ENCODE peak calls at places on chromosomes 4 and X, in six cellular contexts. W, P, C, S, Y and E are unnamed samples.

GRCh38 chr4:76601791-76602190 is 166.8 kb downstream of the SHROOM3 start:
- DNase-seq in W (no peak), P (no peak), C (no peak), S (no peak), Y (no peak), E (no peak)

GRCh38 chrX:67619253-67619652 is 75.4 kb downstream of the AR start:
- DNase-seq in W (no peak), P (no peak), C (peak; percentile 54), S (no peak), Y (no peak), E (no peak)

GRCh38 chr4:143254479-143255216 is 69.9 kb downstream of the USP38 start:
- DNase-seq in W (no peak), P (no peak), C (no peak), S (no peak), Y (no peak), E (no peak)

GRCh38 chrX:150643271-150643670 is 49.9 kb upstream of the MTMR1 start:
- DNase-seq in W (no peak), P (no peak), C (peak; percentile 40), S (no peak), Y (no peak), E (no peak)

GRCh38 chrX:26851981-26852380 is 611.2 kb downstream of the PPP4R3C start:
- DNase-seq in W (no peak), P (no peak), C (no peak), S (no peak), Y (no peak), E (no peak)

GRCh38 chr4:7904108-7904516 is 35.5 kb downstream of the AFAP1 start:
- DNase-seq in W (no peak), P (no peak), C (no peak), S (peak; percentile 68), Y (no peak), E (no peak)

GRCh38 chrX:19361701-19362100 is 18.0 kb downstream of the PDHA1 start:
- DNase-seq in W (no peak), P (no peak), C (no peak), S (no peak), Y (no peak), E (no peak)

GRCh38 chr4:151690164-151690856 is 70.5 kb downstream of the GATB start:
- DNase-seq in W (no peak), P (no peak), C (no peak), S (no peak), Y (no peak), E (no peak)

GRCh38 chr4:155906554-155907247 is 3.2 kb downstream of the TDO2 start:
- DNase-seq in W (no peak), P (no peak), C (no peak), S (peak; percentile 94), Y (no peak), E (no peak)

GRCh38 chr4:183242291-183242690 is 77.8 kb downstream of the CLDN22 start:
- DNase-seq in W (no peak), P (no peak), C (no peak), S (no peak), Y (no peak), E (no peak)

GRCh38 chr4:158314756-158315487 is 104.6 kb downstream of the TMEM144 start:
- DNase-seq in W (no peak), P (no peak), C (peak; percentile 62), S (peak; percentile 90), Y (no peak), E (no peak)
- H3K27ac ChIP-seq in W (no peak overlapping the region), P (peak overlapping the region; percentile 1), C (no peak overlapping the region), S (peak overlapping the region; percentile 98), Y (no peak overlapping the region), E (no peak overlapping the region)

DNA sequence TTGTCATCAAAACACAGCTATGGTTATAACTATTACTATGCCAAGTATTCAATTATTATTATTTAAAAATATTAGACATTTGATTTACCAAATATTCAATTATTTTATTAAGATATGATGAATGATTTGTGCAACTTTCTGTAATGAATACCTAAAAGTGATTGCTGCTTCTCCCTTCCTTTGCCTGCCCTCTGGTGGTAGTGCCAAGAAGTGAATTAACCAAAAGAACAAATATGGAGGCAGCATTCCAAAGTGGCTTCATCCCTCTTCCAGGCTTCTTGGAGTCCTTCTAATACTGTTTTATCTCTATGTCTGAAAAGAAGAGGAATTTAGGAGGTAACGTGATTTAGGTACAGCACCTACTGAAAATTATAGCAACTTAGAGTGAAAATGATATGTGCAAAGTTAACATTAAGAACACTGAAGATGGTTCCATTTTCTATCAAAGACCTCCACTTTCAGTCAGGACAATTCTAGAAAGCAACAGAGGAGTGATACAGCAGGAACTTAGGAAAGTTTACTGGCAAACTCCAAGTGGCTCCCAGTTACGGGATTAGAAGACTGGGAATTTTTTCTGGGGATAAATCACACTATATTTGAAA is 43.0 kb downstream of the ENPEP start:
- DNase-seq in W (no peak), P (no peak), C (no peak), S (no peak), Y (peak; percentile 25), E (no peak)
- TF ChIP-seq CTCF in W (peak; percentile 72), P (peak; percentile 74), C (peak; percentile 69), S (peak; percentile 82), Y (peak; percentile 94), E (peak; percentile 68)

GRCh38 chrX:47817421-47817820 is 19.3 kb upstream of the ZNF81 start:
- DNase-seq in W (no peak), P (no peak), C (no peak), S (no peak), Y (no peak), E (no peak)

GRCh38 chrX:47817897-47818296 is 18.8 kb upstream of the ZNF81 start:
- DNase-seq in W (no peak), P (no peak), C (no peak), S (no peak), Y (no peak), E (no peak)

GRCh38 chrX:47814853-47815252 is 21.8 kb upstream of the ZNF81 start:
- DNase-seq in W (no peak), P (no peak), C (no peak), S (no peak), Y (no peak), E (no peak)

DNA sequence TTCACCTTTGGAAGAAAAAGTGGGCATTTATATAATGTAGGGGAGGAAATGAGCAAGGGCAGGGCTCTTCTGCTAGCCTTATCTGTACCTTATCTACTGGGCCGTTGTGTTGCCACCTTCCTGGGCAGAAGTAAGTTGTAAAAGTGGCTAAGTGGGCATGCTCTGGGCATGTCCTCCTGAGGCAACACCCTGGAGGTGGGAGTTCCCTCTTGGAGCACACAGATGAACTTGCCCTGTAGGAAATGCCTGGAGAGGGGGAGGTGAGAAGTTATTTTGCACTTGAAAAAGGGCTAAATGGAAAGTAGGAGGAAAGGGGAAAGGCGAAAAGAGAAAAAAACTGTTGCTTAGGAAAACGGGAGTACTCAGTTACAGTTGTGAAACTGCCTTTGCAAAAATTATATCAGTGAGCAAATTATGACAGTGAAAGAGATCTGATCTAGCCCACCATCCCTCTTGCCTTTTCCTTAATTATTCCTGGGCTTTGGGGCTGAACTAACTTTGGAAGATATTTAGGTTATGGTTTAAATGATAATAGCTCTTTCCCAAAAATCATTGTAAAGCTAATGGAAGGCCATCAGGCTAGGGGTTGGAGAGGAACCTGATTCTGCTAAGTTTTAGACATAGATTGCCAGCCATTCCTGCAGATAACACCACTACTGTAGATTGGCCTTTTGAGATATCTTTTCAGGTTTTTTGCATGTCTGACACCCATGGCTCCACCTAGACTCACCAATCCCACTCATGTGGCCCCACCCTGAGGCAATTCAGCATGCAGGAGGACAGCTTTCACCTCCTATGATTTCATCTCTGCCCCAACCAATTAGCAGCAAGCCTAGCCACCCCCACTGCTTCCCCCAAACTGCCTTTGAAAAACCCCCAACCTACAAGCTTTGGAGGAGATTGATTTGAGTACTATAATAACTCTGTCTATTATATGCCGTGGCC is 20.5 kb upstream of the ZNF81 start:
- DNase-seq in W (no peak), P (no peak), C (no peak), S (no peak), Y (no peak), E (no peak)
- H3K4me3 ChIP-seq in W (no peak overlapping the region), P (no peak overlapping the region), C (no peak overlapping the region), S (no peak overlapping the region), Y (no peak overlapping the region), E (no peak overlapping the region)

DNA sequence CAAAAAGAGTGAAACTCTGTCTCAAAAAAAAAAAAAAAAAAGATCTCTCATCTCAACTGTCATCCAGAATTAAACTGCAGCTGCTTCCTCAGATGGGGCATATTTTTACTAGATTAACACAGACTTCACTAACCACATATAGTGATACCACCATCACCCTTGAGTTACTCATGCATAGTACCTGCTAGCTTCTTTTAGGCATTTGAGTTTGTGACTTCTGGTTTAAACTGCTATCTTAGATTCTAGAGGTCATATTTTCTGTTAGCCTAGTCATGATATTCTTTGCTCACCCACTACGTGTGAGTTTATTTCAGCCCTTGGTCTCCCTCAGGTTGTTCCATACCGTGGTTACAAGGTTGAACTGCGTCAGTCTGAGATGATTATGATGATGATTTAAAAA is 154.9 kb upstream of the BMP3 start:
- DNase-seq in W (no peak), P (no peak), C (no peak), S (no peak), Y (no peak), E (no peak)
- H3K27ac ChIP-seq in W (no peak overlapping the region), P (no peak overlapping the region), C (no peak overlapping the region), S (no peak overlapping the region), Y (no peak overlapping the region), E (no peak overlapping the region)